ENCODE peak calls at places on chromosomes 2 and 18, in five cellular contexts. O, Z, H, J and I are unnamed samples.

GRCh38 chr18:55997156-55997561 is 409.2 kb upstream of the TCF4 start:
- DNase-seq in O (no peak), Z (no peak), H (no peak), J (no peak), I (no peak)

GRCh38 chr2:204973546-204974071 is 428.3 kb downstream of the PARD3B start:
- DNase-seq in O (no peak), Z (no peak), H (no peak), J (no peak), I (no peak)

GRCh38 chr2:195563857-195564512 is 93.0 kb upstream of the SLC39A10 start:
- DNase-seq in O (no peak), Z (peak), H (no peak), J (no peak), I (no peak)

GRCh38 chr18:57959278-57959677 is 84.7 kb upstream of the NEDD4L start:
- DNase-seq in O (no peak), Z (peak), H (peak), J (no peak), I (no peak)

GRCh38 chr2:152354909-152355308 is 19.9 kb downstream of the FMNL2 start:
- DNase-seq in O (no peak), Z (no peak), H (no peak), J (no peak), I (no peak)

GRCh38 chr2:218985021-218985324 is at the start of gene FEV:
- DNase-seq in O (no peak), Z (no peak), H (no peak), J (no peak), I (no peak)

GRCh38 chr2:696463-696862 is 19.3 kb upstream of the TMEM18 start:
- DNase-seq in O (no peak), Z (no peak), H (no peak), J (no peak), I (no peak)

GRCh38 chr2:177598321-177598922 is 205.8 kb downstream of the AGPS start:
- DNase-seq in O (no peak), Z (no peak), H (no peak), J (no peak), I (no peak)

GRCh38 chr2:182496596-182496995 is 69.8 kb upstream of the PDE1A start:
- DNase-seq in O (no peak), Z (no peak), H (no peak), J (no peak), I (no peak)

GRCh38 chr2:51490576-51491234 is 458.8 kb upstream of the NRXN1 start:
- DNase-seq in O (no peak), Z (no peak), H (no peak), J (no peak), I (no peak)

GRCh38 chr2:54949431-54949830 is 100.8 kb downstream of the RTN4 start:
- DNase-seq in O (no peak), Z (no peak), H (no peak), J (no peak), I (no peak)

GRCh38 chr2:126448611-126449010 is 207.3 kb upstream of the GYPC start:
- DNase-seq in O (no peak), Z (no peak), H (no peak), J (no peak), I (no peak)

GRCh38 chr2:131413785-131414184 is 49.8 kb upstream of the RAB6D start:
- DNase-seq in O (no peak), Z (no peak), H (no peak), J (no peak), I (no peak)

GRCh38 chr2:12036640-12036983 is 290.2 kb downstream of the LPIN1 start:
- DNase-seq in O (no peak), Z (no peak), H (no peak), J (no peak), I (no peak)

GRCh38 chr2:240453461-240454030 is 18.1 kb downstream of the GPC1 start:
- DNase-seq in O (no peak), Z (no peak), H (peak), J (no peak), I (no peak)

GRCh38 chr18:13435596-13436333 is 217.2 kb downstream of the LDLRAD4 start:
- DNase-seq in O (no peak), Z (no peak), H (peak), J (no peak), I (no peak)

GRCh38 chr2:74036450-74037175 is 51.9 kb downstream of the TET3 start:
- DNase-seq in O (no peak), Z (no peak), H (no peak), J (no peak), I (no peak)

DNA sequence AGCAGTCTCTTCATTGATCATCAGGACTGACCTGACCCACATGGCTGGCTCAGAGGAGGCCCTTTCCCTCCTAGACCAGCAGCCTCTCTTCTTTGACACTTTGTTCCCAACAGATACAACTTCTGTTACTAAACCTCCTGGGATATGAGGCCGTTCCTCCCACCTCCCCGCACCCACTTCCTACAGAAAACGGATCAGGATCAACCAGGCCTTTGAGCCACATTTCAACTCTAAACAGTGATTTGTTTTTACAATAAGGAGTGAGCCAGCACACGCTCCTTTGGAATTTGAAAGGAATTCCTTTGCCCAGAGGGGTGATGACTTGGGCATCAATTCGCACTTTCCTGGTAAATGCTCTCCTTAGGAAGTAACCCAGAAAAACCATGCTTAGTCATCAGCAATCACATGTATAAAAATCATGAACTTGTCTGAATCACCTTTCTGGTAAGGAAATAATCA is 180.4 kb downstream of the FAM124B start:
- DNase-seq in O (no peak), Z (peak), H (no peak), J (no peak), I (no peak)
- H3K27ac ChIP-seq in O (no peak), Z (peak), H (no peak), J (no peak), I (no peak)

GRCh38 chr18:5582849-5583667 is 39.3 kb upstream of the EPB41L3 start:
- DNase-seq in O (no peak), Z (no peak), H (no peak), J (no peak), I (no peak)
- H3K27ac ChIP-seq in O (no peak), Z (no peak), H (peak), J (no peak), I (no peak)

GRCh38 chr2:134208825-134209224 is 45.0 kb upstream of the MGAT5 start:
- DNase-seq in O (no peak), Z (no peak), H (no peak), J (no peak), I (no peak)

GRCh38 chr2:134206029-134206428 is 47.8 kb upstream of the MGAT5 start:
- DNase-seq in O (no peak), Z (no peak), H (no peak), J (no peak), I (no peak)

GRCh38 chr2:134206573-134206972 is 47.3 kb upstream of the MGAT5 start:
- DNase-seq in O (no peak), Z (no peak), H (no peak), J (no peak), I (no peak)

GRCh38 chr2:134205087-134205486 is 48.8 kb upstream of the MGAT5 start:
- DNase-seq in O (no peak), Z (no peak), H (no peak), J (no peak), I (no peak)

DNA sequence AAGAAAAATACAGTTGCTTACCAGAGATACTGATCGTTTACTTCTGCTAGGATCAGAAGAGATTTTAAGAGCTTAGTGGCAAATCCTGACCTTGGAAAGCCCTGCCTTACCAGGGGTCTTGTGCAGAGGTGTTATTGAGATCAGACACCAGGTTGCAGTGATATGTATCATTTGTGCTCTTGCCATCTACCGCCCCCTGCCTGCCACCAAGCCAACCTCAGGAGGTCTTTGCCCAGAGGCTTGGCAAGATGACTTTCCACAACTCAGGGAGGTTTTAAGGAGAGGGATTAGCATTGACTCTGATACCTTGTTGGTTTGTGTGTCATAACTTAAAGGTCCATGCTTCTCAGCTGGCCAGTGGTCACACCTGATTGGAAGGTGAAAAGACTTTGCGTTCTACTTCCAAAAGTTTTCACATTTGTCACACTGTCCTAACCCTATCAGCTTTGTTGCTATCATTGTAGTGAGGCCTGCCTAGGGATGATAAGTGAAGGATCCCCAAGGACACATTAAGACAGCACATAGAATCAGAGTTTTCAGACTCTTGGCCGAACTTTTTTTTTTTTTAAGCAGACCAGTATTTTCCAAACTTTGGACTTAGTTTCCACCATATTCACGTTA is 46.2 kb upstream of the MGAT5 start:
- DNase-seq in O (peak), Z (no peak), H (peak), J (peak), I (no peak)
- H3K27ac ChIP-seq in O (no peak), Z (no peak), H (no peak), J (no peak), I (no peak)

GRCh38 chr2:20525041-20526035 is 78.5 kb downstream of the RHOB start:
- DNase-seq in O (no peak), Z (peak), H (peak), J (no peak), I (no peak)

GRCh38 chr2:20526146-20526545 is 79.3 kb downstream of the RHOB start:
- DNase-seq in O (no peak), Z (peak), H (no peak), J (no peak), I (no peak)

GRCh38 chr2:20528713-20529112 is 81.8 kb downstream of the RHOB start:
- DNase-seq in O (no peak), Z (no peak), H (no peak), J (no peak), I (no peak)

GRCh38 chr2:20524412-20525040 is 77.7 kb downstream of the RHOB start:
- DNase-seq in O (no peak), Z (no peak), H (peak), J (no peak), I (peak)

GRCh38 chr2:20526666-20527065 is 79.8 kb downstream of the RHOB start:
- DNase-seq in O (no peak), Z (peak), H (no peak), J (no peak), I (no peak)
- H3K27ac ChIP-seq in O (no peak), Z (peak), H (peak), J (no peak), I (peak)

GRCh38 chr2:174841931-174842330 is 77.7 kb upstream of the CHRNA1 start:
- DNase-seq in O (no peak), Z (no peak), H (no peak), J (no peak), I (no peak)

GRCh38 chr2:174842496-174842895 is 78.2 kb upstream of the CHRNA1 start:
- DNase-seq in O (no peak), Z (no peak), H (no peak), J (no peak), I (no peak)

GRCh38 chr2:174846218-174846617 is 81.9 kb upstream of the CHRNA1 start:
- DNase-seq in O (no peak), Z (no peak), H (no peak), J (no peak), I (no peak)

GRCh38 chr2:174844295-174844708 is 80.0 kb upstream of the CHRNA1 start:
- DNase-seq in O (no peak), Z (no peak), H (no peak), J (no peak), I (no peak)

DNA sequence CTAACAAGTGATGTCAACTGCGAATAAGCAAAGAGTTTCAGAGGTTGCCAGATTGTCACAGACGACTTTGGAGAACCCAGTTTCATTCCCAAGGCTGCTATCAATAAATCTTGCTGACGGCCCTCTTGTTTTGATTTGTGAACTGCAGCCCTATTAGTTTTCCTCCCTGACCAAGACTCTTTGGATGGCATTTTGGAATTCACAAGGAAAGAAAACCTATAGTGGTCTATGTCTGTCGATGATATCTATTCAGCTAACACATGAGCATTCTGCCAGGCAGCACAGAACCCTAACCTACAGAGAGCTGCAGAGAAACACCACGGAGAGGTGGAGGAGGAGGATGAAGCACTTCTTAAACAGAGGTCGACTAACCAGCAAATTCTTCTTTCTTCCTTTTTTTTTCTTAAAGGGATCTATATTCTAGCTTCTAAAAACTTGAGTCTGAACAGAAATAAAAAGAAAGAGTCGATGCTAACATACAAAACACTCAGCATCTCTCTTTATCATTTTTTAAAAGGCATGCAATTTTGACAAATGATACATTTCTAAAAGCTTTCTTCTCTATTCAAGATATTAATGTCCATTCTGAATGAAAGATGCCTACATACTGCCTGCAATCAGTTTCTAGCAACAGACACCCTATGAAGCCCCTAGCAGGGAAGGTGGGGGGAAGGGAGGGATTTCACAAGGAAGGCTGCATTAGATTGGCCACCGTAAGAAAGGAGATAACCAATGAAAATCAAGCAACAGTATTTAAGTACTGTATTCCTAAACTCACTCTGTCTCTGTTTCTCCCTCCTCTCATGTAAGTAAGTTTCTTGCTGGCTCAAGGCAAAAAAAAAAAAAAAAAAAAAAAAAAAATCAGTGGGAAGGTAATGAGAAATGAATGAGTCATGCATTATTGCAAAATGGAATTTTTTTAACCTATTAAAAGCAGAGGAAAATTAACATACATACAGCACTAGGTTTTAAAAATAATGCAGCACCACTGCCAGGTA is 83.0 kb upstream of the CHRNA1 start:
- DNase-seq in O (no peak), Z (peak), H (peak), J (no peak), I (no peak)
- H3K27ac ChIP-seq in O (no peak), Z (no peak), H (peak), J (no peak), I (peak)

GRCh38 chr2:157787364-157787938 is 88.7 kb downstream of the ACVR1 start:
- DNase-seq in O (no peak), Z (no peak), H (no peak), J (no peak), I (no peak)

GRCh38 chr2:157789161-157789720 is 86.9 kb downstream of the ACVR1 start:
- DNase-seq in O (no peak), Z (no peak), H (no peak), J (no peak), I (peak)

GRCh38 chr2:157786663-157787363 is 89.3 kb downstream of the ACVR1 start:
- DNase-seq in O (no peak), Z (no peak), H (no peak), J (no peak), I (no peak)

GRCh38 chr2:157789933-157790511 is 86.1 kb downstream of the ACVR1 start:
- DNase-seq in O (no peak), Z (no peak), H (no peak), J (no peak), I (no peak)

GRCh38 chr2:157788201-157788600 is 87.9 kb downstream of the ACVR1 start:
- DNase-seq in O (no peak), Z (no peak), H (no peak), J (no peak), I (no peak)
- H3K27ac ChIP-seq in O (no peak), Z (no peak), H (no peak), J (no peak), I (no peak)

GRCh38 chr2:178825183-178825582 is 18.0 kb upstream of the TTN start:
- DNase-seq in O (no peak), Z (no peak), H (no peak), J (no peak), I (no peak)

GRCh38 chr2:178819147-178819875 is 12.1 kb upstream of the TTN start:
- DNase-seq in O (no peak), Z (no peak), H (no peak), J (no peak), I (no peak)

GRCh38 chr2:178824181-178824580 is 17.0 kb upstream of the TTN start:
- DNase-seq in O (no peak), Z (no peak), H (no peak), J (no peak), I (no peak)

DNA sequence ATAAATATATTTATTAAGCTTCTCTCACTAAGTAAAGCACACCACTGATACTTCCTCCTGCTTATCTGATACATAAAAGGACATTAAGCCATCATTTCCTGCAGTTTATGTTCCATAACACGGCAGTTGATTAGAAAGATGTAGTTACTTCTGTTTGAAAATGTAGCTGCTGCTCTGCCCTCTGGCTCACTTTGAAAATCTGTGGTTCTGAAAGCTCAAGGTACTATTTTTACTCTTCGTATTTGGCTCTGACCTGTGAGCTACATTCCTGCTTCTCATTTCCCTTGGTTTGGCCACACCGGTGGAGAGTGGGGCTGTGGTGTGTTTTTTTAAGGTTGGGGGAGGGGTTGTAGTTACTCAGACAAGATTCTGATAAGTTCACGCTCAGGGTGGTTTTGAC is 12.8 kb upstream of the TTN start:
- DNase-seq in O (no peak), Z (no peak), H (no peak), J (no peak), I (no peak)
- H3K27ac ChIP-seq in O (no peak), Z (no peak), H (no peak), J (no peak), I (no peak)

GRCh38 chr2:43399515-43400245 is 173.3 kb upstream of the ZFP36L2 start:
- DNase-seq in O (no peak), Z (no peak), H (no peak), J (no peak), I (no peak)
- H3K27ac ChIP-seq in O (no peak), Z (no peak), H (peak), J (no peak), I (peak)

DNA sequence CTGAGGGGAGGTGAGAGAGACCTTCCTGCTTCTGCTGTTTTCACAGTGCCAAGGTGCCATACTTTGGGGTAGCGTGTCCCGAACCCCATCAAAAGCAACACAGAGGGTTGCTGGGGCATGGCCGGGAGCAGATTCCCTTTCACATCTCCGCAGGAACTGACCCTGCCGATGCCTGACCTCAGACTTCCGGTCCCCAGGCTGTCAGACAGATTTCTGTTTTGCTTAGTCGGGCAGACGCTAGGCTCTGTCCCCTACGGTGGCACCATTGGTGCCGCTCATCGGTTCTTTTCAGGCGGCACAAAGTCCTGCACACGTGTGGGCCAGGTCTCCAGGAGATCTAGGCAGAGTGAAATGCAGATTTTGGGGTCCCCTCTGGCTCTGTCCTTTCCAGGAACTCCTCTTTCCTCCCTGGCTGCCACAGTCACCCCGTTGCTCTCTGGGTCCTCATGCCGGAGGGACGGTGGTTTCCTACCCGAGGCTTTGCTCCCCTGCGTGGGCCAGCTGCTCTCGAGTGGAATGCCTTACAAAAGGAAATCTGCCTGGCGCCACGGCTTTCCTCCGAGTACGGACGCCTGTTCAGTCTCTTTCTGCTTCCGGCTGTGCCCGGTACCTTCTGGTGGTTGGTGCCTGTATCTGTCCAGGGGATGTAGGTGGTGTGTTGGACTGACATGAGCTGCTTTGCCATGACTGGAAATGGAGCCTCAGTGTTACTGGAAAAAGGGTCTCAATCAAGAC is 39.3 kb downstream of the RTP5 start:
- DNase-seq in O (no peak), Z (peak), H (no peak), J (no peak), I (no peak)
- H3K27ac ChIP-seq in O (no peak), Z (no peak), H (no peak), J (no peak), I (no peak)